ENCODE peak calls at places on chromosomes 7 and 10, in seven cellular contexts. H is GM23338, Y is astrocyte of the spinal cord, Q is fibroblast of lung, J is IMR-90, M is AG04450, O is endothelial cell of umbilical vein. A is an unnamed sample.

GRCh38 chr10:59585046-59585700 is 124.5 kb downstream of the SLC16A9 start:
- DNase-seq in Q (peak), O (peak), J (no peak), H (no peak), M (no peak), Y (peak), A (peak)

GRCh38 chr7:84202855-84203254 is 8.3 kb upstream of the SEMA3A start:
- DNase-seq in Q (peak), M (no peak), O (no peak), J (no peak), Y (no peak), H (no peak), A (no peak)

GRCh38 chr7:80324032-80324431 is 187.8 kb downstream of the GNAT3 start:
- DNase-seq in J (peak), H (no peak), Y (peak), Q (peak), M (no peak), O (peak), A (peak)

GRCh38 chr10:77230194-77230593 is 407.4 kb downstream of the KCNMA1 start:
- DNase-seq in O (no peak), H (no peak), M (peak), Q (peak), Y (peak), J (peak), A (peak)

GRCh38 chr7:22329816-22330524 is 27.0 kb downstream of the RAPGEF5 start:
- DNase-seq in Y (no peak), Q (no peak), J (no peak), H (no peak), O (no peak), M (no peak), A (no peak)

GRCh38 chr10:73650537-73651331 is 5.1 kb downstream of the SYNPO2L start:
- DNase-seq in J (peak), H (no peak), Y (peak), Q (peak), O (no peak), M (peak), A (peak)

GRCh38 chr7:138097064-138097741 is 20.9 kb downstream of the AKR1D1 start:
- DNase-seq in M (no peak), O (peak), Q (peak), J (no peak), Y (peak), H (peak), A (peak)

GRCh38 chr7:139588632-139589031 is 65.1 kb downstream of the CLEC2L start:
- DNase-seq in H (no peak), M (peak), O (no peak), Q (peak), Y (peak), J (peak), A (peak)

GRCh38 chr7:133052357-133052756 is 29.5 kb downstream of the CHCHD3 start:
- DNase-seq in Q (peak), O (no peak), M (no peak), J (no peak), Y (no peak), H (no peak), A (no peak)

GRCh38 chr10:126497672-126498071 is 109.4 kb upstream of the ADAM12 start:
- DNase-seq in H (no peak), M (no peak), Q (no peak), O (no peak), J (no peak), Y (no peak), A (no peak)

GRCh38 chr10:102102421-102102820 is 17.7 kb downstream of the LDB1 start:
- DNase-seq in M (no peak), Q (no peak), O (no peak), H (no peak), Y (no peak), J (no peak), A (no peak)

GRCh38 chr7:41255716-41256115 is 447.2 kb downstream of the INHBA start:
- DNase-seq in Y (no peak), Q (no peak), M (no peak), J (no peak), O (no peak), H (no peak), A (no peak)

GRCh38 chr10:86343761-86344160 is 22.8 kb downstream of the GRID1 start:
- DNase-seq in M (no peak), Y (no peak), O (no peak), Q (no peak), J (no peak), H (no peak), A (no peak)

GRCh38 chr7:23108995-23109394 is 3.4 kb downstream of the KLHL7 start:
- DNase-seq in Q (no peak), O (no peak), J (no peak), M (no peak), H (no peak), Y (no peak), A (no peak)

GRCh38 chr7:15820319-15820718 is 133.8 kb upstream of the MEOX2 start:
- DNase-seq in O (no peak), Y (no peak), H (no peak), J (no peak), M (no peak), Q (no peak), A (no peak)

GRCh38 chr10:27041196-27041595 is 59.1 kb downstream of the ANKRD26 start:
- DNase-seq in H (no peak), Q (peak), M (no peak), Y (no peak), O (peak), J (peak), A (no peak)

GRCh38 chr10:34994565-34995142 is 95.5 kb downstream of the CUL2 start:
- DNase-seq in O (peak), J (peak), Y (peak), H (peak), M (peak), Q (peak), A (peak)

GRCh38 chr10:84391326-84391725 is 62.9 kb downstream of the CCSER2 start:
- DNase-seq in O (no peak), Y (peak), Q (peak), J (peak), M (no peak), H (no peak), A (peak)

GRCh38 chr7:74579800-74580685 is 77.5 kb upstream of the GTF2I start:
- DNase-seq in Y (no peak), O (no peak), H (no peak), M (no peak), J (peak), Q (peak), A (peak)

GRCh38 chr7:131010714-131011436 is 276.9 kb upstream of the KLF14 start:
- DNase-seq in Q (peak), M (no peak), J (peak), O (no peak), Y (no peak), H (no peak), A (peak)

GRCh38 chr10:32111585-32111984 is 55.4 kb upstream of the KIF5B start:
- DNase-seq in J (no peak), H (no peak), Q (peak), O (no peak), M (no peak), Y (no peak), A (no peak)

GRCh38 chr7:105015631-105015965 is 1.6 kb downstream of the KMT2E start:
- DNase-seq in H (peak), Q (peak), M (no peak), Y (peak), J (peak), O (peak), A (peak)

GRCh38 chr7:157517782-157518513 is 181.1 kb downstream of the DNAJB6 start:
- DNase-seq in Y (no peak), Q (no peak), O (no peak), J (no peak), H (no peak), M (no peak), A (no peak)

GRCh38 chr7:75649462-75649861 is 89.3 kb downstream of the HIP1 start:
- DNase-seq in Y (no peak), O (peak), Q (no peak), J (no peak), M (no peak), H (no peak), A (no peak)

GRCh38 chr7:75644599-75644998 is 94.1 kb downstream of the HIP1 start:
- DNase-seq in Q (no peak), J (no peak), Y (no peak), H (no peak), O (no peak), M (no peak), A (no peak)

GRCh38 chr7:75645570-75645969 is 93.2 kb downstream of the HIP1 start:
- DNase-seq in M (no peak), O (no peak), J (no peak), Y (no peak), Q (no peak), H (no peak), A (no peak)

GRCh38 chr7:75647709-75648438 is 90.9 kb downstream of the HIP1 start:
- DNase-seq in J (no peak), Y (no peak), O (no peak), H (no peak), M (no peak), Q (no peak), A (no peak)

GRCh38 chr7:75646551-75647102 is 92.1 kb downstream of the HIP1 start:
- DNase-seq in J (no peak), O (no peak), Y (no peak), M (no peak), Q (no peak), H (no peak), A (no peak)
- TF ChIP-seq CTCF in J (no peak), O (no peak), Y (no peak), M (no peak), Q (no peak), H (peak), A (no peak)

GRCh38 chr10:132230557-132231210 is 43.9 kb downstream of the DPYSL4 start:
- DNase-seq in M (no peak), J (no peak), H (no peak), Y (no peak), Q (no peak), O (no peak), A (no peak)
- H3K4me3 ChIP-seq in M (no peak), J (no peak), H (no peak), Y (no peak), Q (no peak), O (no peak), A (no peak)

GRCh38 chr10:70810967-70811366 is 4.8 kb upstream of the SGPL1 start:
- DNase-seq in M (no peak), Q (no peak), Y (no peak), H (no peak), O (no peak), J (no peak), A (no peak)

GRCh38 chr10:70807566-70807965 is 8.2 kb upstream of the SGPL1 start:
- DNase-seq in Y (no peak), M (no peak), J (no peak), Q (peak), O (no peak), H (no peak), A (no peak)

GRCh38 chr10:70811881-70812280 is 3.9 kb upstream of the SGPL1 start:
- DNase-seq in Y (no peak), H (no peak), M (no peak), J (no peak), O (no peak), Q (no peak), A (no peak)

GRCh38 chr10:70809011-70809611 is 6.6 kb upstream of the SGPL1 start:
- DNase-seq in Y (no peak), M (no peak), H (no peak), J (no peak), Q (no peak), O (no peak), A (no peak)

GRCh38 chr10:70809726-70810125 is 6.0 kb upstream of the SGPL1 start:
- DNase-seq in H (peak), Q (peak), Y (no peak), M (no peak), J (no peak), O (no peak), A (no peak)
- TF ChIP-seq CTCF in H (no peak), Q (no peak), Y (no peak), M (no peak), J (no peak), O (no peak), A (no peak)

GRCh38 chr7:6624246-6624611 is 8.8 kb downstream of the ZNF853 start:
- DNase-seq in H (no peak), Y (no peak), J (no peak), O (no peak), Q (no peak), M (no peak), A (no peak)

GRCh38 chr7:6619961-6620360 is 4.6 kb downstream of the ZNF853 start:
- DNase-seq in O (no peak), M (no peak), J (no peak), Y (no peak), Q (no peak), H (no peak), A (no peak)

GRCh38 chr7:6623589-6624245 is 8.3 kb downstream of the ZNF853 start:
- DNase-seq in Q (no peak), Y (no peak), M (no peak), J (no peak), H (no peak), O (no peak), A (no peak)

GRCh38 chr7:6622129-6622710 is 6.8 kb downstream of the ZNF853 start:
- DNase-seq in Y (no peak), O (no peak), Q (no peak), H (no peak), J (no peak), M (no peak), A (no peak)

DNA sequence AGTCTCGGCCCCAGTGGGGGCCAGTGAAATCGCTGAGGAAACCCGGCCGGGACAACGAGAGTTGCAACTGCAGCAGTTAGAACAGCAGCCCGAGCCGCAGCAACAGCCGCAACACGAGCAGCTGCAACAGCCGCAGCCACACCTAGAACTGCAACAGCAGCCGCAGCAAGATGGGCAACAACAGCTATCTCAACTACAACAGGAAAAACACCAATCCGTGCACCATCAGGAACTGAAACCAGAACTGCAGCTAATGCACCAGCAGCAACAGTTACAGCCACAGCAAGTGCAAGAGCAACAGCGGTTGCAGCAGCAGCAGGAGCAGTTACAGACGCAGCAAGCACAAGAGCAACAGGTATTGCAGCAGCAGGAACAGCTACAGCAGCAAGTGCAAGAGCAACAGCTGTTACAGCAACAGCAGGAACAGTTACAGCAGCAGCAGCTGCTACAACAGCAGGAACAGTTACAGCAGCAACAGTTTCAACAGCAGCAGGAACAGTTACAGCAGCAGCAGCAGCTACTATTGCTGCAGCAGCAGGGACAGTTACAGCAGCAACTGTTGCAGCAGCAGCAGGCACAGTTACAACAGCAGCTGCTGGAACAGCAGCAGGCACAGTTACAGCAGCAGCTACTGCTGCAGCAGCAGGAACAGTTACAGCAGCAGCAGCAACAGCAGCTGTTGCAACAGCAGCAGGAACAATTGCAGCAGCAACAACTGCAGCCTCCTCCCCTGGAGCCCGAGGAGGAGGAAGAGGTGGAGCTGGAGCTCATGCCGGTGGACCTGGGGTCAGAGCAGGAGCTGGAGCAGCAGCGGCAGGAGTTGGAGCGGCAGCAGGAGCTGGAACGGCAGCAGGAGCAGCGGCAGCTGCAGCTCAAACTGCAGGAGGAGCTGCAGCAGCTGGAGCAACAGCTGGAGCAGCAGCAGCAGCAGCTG is 6.1 kb downstream of the ZNF853 start:
- DNase-seq in M (no peak), O (no peak), Q (no peak), H (no peak), J (no peak), Y (no peak), A (no peak)
- H3K4me3 ChIP-seq in M (no peak), O (no peak), Q (no peak), H (no peak), J (no peak), Y (no peak), A (no peak)

GRCh38 chr7:122415510-122415909 is 111.0 kb upstream of the FEZF1 start:
- DNase-seq in Q (no peak), H (no peak), M (no peak), J (no peak), Y (no peak), O (no peak), A (no peak)
- TF ChIP-seq CTCF in Q (no peak), H (no peak), M (no peak), J (no peak), Y (no peak), O (no peak), A (no peak)

A was measured in fibroblast of pulmonary artery.